ENCODE peak calls at places on chromosome 15, in eight cellular contexts. S is mesendoderm; H is heart right ventricle; W is CD8-positive, alpha-beta T cell; X is brain microvascular endothelial cell; J is Panc1; M is epithelial cell of esophagus; Y is testis. V is an unnamed sample.

GRCh38 chr15:73368301-73369072 is at the start of gene HCN4:
- DNase-seq in S (peak; percentile 81), H (no peak), W (no peak), X (no peak), J (no peak), M (peak; percentile 19), Y (peak; percentile 67), V (no peak)

GRCh38 chr15:40567111-40567510 is 2.0 kb upstream of the RPUSD2 start:
- DNase-seq in S (peak; percentile 75), H (no peak), W (no peak), X (no peak), J (no peak), M (no peak), Y (no peak), V (no peak)

GRCh38 chr15:31311735-31312134 is 14.9 kb upstream of the KLF13 start:
- DNase-seq in S (no peak), H (no peak), W (no peak), X (no peak), J (no peak), M (no peak), Y (peak; percentile 10), V (no peak)

GRCh38 chr15:40985541-40986330 is 32.5 kb downstream of the CHAC1 start:
- DNase-seq in S (no peak), H (no peak), W (no peak), X (peak; percentile 37), J (no peak), M (no peak), Y (no peak), V (no peak)

GRCh38 chr15:46456431-46456830 is 821.6 kb downstream of the SQOR start:
- DNase-seq in S (no peak), H (no peak), W (no peak), X (no peak), J (no peak), M (no peak), Y (no peak), V (no peak)

GRCh38 chr15:60405405-60405804 is 7.6 kb upstream of the ANXA2 start:
- DNase-seq in S (no peak), H (no peak), W (no peak), X (no peak), J (no peak), M (no peak), Y (no peak), V (no peak)

GRCh38 chr15:31470756-31471155 is 144.1 kb downstream of the KLF13 start:
- DNase-seq in S (no peak), H (no peak), W (no peak), X (no peak), J (no peak), M (no peak), Y (no peak), V (no peak)

GRCh38 chr15:38275951-38276350 is 23.3 kb downstream of the SPRED1 start:
- DNase-seq in S (no peak), H (no peak), W (no peak), X (peak; percentile 74), J (no peak), M (peak; percentile 62), Y (no peak), V (no peak)

GRCh38 chr15:33083232-33084006 is 111.1 kb downstream of the FMN1 start:
- DNase-seq in S (peak; percentile 88), H (no peak), W (no peak), X (no peak), J (no peak), M (peak; percentile 75), Y (no peak), V (no peak)

GRCh38 chr15:38041576-38041975 is 107.1 kb downstream of the TMCO5A start:
- DNase-seq in S (peak; percentile 51), H (no peak), W (no peak), X (no peak), J (no peak), M (peak; percentile 69), Y (no peak), V (no peak)

DNA sequence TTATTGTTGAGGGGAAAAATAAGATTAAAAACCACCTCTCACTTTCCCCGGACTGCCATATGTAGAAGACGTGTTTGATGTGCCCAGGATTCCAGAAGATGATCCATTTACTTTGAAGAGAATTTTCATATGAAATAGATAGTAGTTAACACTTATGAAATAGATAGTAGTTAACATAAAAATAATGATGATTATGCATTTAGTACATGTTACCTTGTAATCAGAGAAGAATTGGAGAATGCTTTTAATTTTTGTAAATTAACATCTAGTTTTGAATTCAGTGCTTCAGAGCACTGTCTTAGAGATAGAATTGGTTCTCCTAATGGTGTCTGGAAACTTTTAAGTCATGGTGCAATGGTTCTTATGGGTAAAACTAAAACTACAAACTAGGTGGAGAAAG is 46.1 kb upstream of the CRTC3 start:
- DNase-seq in S (no peak), H (no peak), W (no peak), X (no peak), J (no peak), M (no peak), Y (no peak), V (no peak)
- H3K4me3 ChIP-seq in S (no peak overlapping the region), H (no peak overlapping the region), W (no peak overlapping the region), X (no peak overlapping the region), J (no peak overlapping the region), M (no peak overlapping the region), Y (no peak overlapping the region), V (no peak overlapping the region)

DNA sequence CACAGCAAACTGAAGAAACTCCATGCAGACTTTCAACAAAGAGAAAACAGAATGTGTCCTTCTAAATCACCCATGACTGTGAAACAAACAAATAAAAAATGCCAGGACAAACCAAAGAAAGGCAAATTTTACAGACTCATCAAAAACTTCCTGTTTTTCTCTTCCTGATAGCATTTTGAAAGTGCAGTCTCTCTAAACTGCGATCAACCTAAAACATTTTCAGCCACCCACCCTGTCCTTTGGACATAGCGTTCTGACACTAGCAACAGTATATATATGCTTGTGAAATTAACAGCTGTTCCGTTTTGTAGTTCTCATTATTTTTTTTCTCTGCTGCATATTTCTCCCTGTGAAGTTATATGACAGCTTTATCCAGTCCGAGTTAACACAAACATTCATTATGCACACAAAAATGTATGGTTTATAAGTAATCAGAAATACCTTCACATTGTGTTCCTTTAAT is 151.7 kb downstream of the FBN1 start:
- DNase-seq in S (no peak), H (no peak), W (no peak), X (no peak), J (no peak), M (no peak), Y (no peak), V (no peak)
- H3K4me3 ChIP-seq in S (no peak overlapping the region), H (no peak overlapping the region), W (no peak overlapping the region), X (no peak overlapping the region), J (no peak overlapping the region), M (no peak overlapping the region), Y (no peak overlapping the region), V (no peak overlapping the region)

GRCh38 chr15:57403532-57403931 is 27.2 kb downstream of the CGNL1 start:
- DNase-seq in S (no peak), H (peak; percentile 28), W (no peak), X (no peak), J (no peak), M (no peak), Y (no peak), V (no peak)
- H3K4me3 ChIP-seq in S (no peak overlapping the region), H (no peak overlapping the region), W (no peak overlapping the region), X (no peak overlapping the region), J (no peak overlapping the region), M (no peak overlapping the region), Y (no peak overlapping the region), V (no peak overlapping the region)

GRCh38 chr15:96309143-96309542 is 21.4 kb upstream of the NR2F2 start:
- DNase-seq in S (no peak), H (no peak), W (no peak), X (no peak), J (no peak), M (no peak), Y (no peak), V (no peak)
- H3K4me3 ChIP-seq in S (no peak overlapping the region), H (no peak overlapping the region), W (no peak overlapping the region), X (no peak overlapping the region), J (no peak overlapping the region), M (no peak overlapping the region), Y (no peak overlapping the region), V (no peak overlapping the region)

GRCh38 chr15:89768071-89768500 is 8.0 kb upstream of the MESP2 start:
- DNase-seq in S (no peak), H (no peak), W (no peak), X (no peak), J (no peak), M (no peak), Y (peak; percentile 63), V (no peak)
- H3K4me3 ChIP-seq in S (no peak overlapping the region), H (no peak overlapping the region), W (no peak overlapping the region), X (no peak overlapping the region), J (no peak overlapping the region), M (no peak overlapping the region), Y (no peak overlapping the region), V (no peak overlapping the region)

GRCh38 chr15:34301058-34301457 is 36.5 kb downstream of the SLC12A6 start:
- DNase-seq in S (no peak), H (no peak), W (no peak), X (no peak), J (no peak), M (peak; percentile 53), Y (no peak), V (no peak)

GRCh38 chr15:34292591-34292990 is 45.0 kb downstream of the SLC12A6 start:
- DNase-seq in S (no peak), H (no peak), W (no peak), X (no peak), J (no peak), M (no peak), Y (no peak), V (no peak)

DNA sequence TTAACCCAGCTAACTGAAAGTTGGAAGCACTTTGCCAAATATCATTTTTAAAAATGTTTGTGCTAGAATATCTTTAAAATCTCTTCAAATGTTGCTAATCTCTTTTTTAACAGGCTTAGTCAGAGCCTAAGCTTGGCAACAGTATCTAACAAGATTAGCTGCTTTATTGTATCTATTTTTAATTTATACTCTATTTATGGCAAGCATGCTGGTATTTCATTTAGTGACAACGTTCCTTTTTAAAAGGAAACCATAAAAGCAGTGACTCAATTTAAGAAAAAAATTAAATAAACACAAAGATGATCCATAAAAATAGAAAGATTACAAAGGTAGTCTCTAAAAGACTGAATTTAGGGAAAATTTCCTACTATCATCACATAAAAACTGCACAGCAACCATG is 40.5 kb downstream of the SLC12A6 start:
- DNase-seq in S (no peak), H (no peak), W (no peak), X (no peak), J (no peak), M (no peak), Y (no peak), V (no peak)
- H3K4me3 ChIP-seq in S (no peak overlapping the region), H (no peak overlapping the region), W (no peak overlapping the region), X (no peak overlapping the region), J (no peak overlapping the region), M (no peak overlapping the region), Y (no peak overlapping the region), V (no peak overlapping the region)

V was measured in esophagus squamous epithelium.